ENCODE peak calls at places on chromosomes 12 and 14, in seven cellular contexts. One of them, this sample, is unnamed.

GRCh38 chr12:64039285-64039871 is 182.7 kb downstream of the KICS2 start:
- DNase-seq in ovary: no peak
- DNase-seq in cardiac muscle cell: peak; percentile 4
- DNase-seq in heart left ventricle: no peak
- DNase-seq in K562: no peak
- DNase-seq in CD8-positive, alpha-beta T cell: no peak
- DNase-seq in endothelial cell of umbilical vein: peak; percentile 80
- DNase-seq in this sample: no peak

GRCh38 chr12:67042697-67043131 is 226.4 kb upstream of the CAND1 start:
- DNase-seq in ovary: no peak
- DNase-seq in endothelial cell of umbilical vein: no peak
- DNase-seq in heart left ventricle: no peak
- DNase-seq in K562: peak; percentile 6
- DNase-seq in CD8-positive, alpha-beta T cell: no peak
- DNase-seq in cardiac muscle cell: peak; percentile 9
- DNase-seq in this sample: peak; percentile 30

GRCh38 chr12:30696943-30697342 is 1.3 kb upstream of the IPO8 start:
- DNase-seq in endothelial cell of umbilical vein: no peak
- DNase-seq in cardiac muscle cell: no peak
- DNase-seq in CD8-positive, alpha-beta T cell: no peak
- DNase-seq in heart left ventricle: no peak
- DNase-seq in ovary: no peak
- DNase-seq in K562: no peak
- DNase-seq in this sample: no peak

GRCh38 chr12:102496571-102496970 is 16.2 kb upstream of the IGF1 start:
- DNase-seq in ovary: no peak
- DNase-seq in cardiac muscle cell: no peak
- DNase-seq in CD8-positive, alpha-beta T cell: no peak
- DNase-seq in endothelial cell of umbilical vein: no peak
- DNase-seq in heart left ventricle: no peak
- DNase-seq in K562: no peak
- DNase-seq in this sample: no peak

GRCh38 chr12:1171657-1172056 is 180.6 kb downstream of the ERC1 start:
- DNase-seq in K562: no peak
- DNase-seq in ovary: no peak
- DNase-seq in CD8-positive, alpha-beta T cell: no peak
- DNase-seq in endothelial cell of umbilical vein: peak; percentile 94
- DNase-seq in cardiac muscle cell: peak; percentile 71
- DNase-seq in heart left ventricle: no peak
- DNase-seq in this sample: no peak

GRCh38 chr12:16611146-16611545 is 5.2 kb upstream of the LMO3 start:
- DNase-seq in endothelial cell of umbilical vein: no peak
- DNase-seq in cardiac muscle cell: no peak
- DNase-seq in ovary: no peak
- DNase-seq in K562: no peak
- DNase-seq in heart left ventricle: no peak
- DNase-seq in CD8-positive, alpha-beta T cell: no peak
- DNase-seq in this sample: no peak

GRCh38 chr12:29796823-29797263 is 13.1 kb upstream of the TMTC1 start:
- DNase-seq in ovary: no peak
- DNase-seq in heart left ventricle: peak; percentile 23
- DNase-seq in cardiac muscle cell: no peak
- DNase-seq in endothelial cell of umbilical vein: peak; percentile 87
- DNase-seq in K562: no peak
- DNase-seq in CD8-positive, alpha-beta T cell: no peak
- DNase-seq in this sample: peak; percentile 72

GRCh38 chr12:93645702-93646101 is 31.5 kb upstream of the CRADD start:
- DNase-seq in endothelial cell of umbilical vein: no peak
- DNase-seq in heart left ventricle: no peak
- DNase-seq in K562: no peak
- DNase-seq in cardiac muscle cell: no peak
- DNase-seq in ovary: no peak
- DNase-seq in CD8-positive, alpha-beta T cell: no peak
- DNase-seq in this sample: no peak

GRCh38 chr12:47377414-47378221 is 297.9 kb upstream of the AMIGO2 start:
- DNase-seq in heart left ventricle: peak; percentile 87
- DNase-seq in cardiac muscle cell: peak; percentile 4
- DNase-seq in endothelial cell of umbilical vein: peak; percentile 97
- DNase-seq in ovary: peak; percentile 98
- DNase-seq in CD8-positive, alpha-beta T cell: no peak
- DNase-seq in K562: peak; percentile 59
- DNase-seq in this sample: peak; percentile 99

GRCh38 chr14:82500222-82500621 is 966.6 kb upstream of the SEL1L start:
- DNase-seq in CD8-positive, alpha-beta T cell: no peak
- DNase-seq in endothelial cell of umbilical vein: no peak
- DNase-seq in ovary: no peak
- DNase-seq in cardiac muscle cell: no peak
- DNase-seq in K562: no peak
- DNase-seq in heart left ventricle: no peak
- DNase-seq in this sample: no peak

GRCh38 chr12:124211753-124212152 is 83.1 kb upstream of the RFLNA start:
- DNase-seq in ovary: no peak
- DNase-seq in K562: no peak
- DNase-seq in heart left ventricle: no peak
- DNase-seq in cardiac muscle cell: no peak
- DNase-seq in CD8-positive, alpha-beta T cell: no peak
- DNase-seq in endothelial cell of umbilical vein: no peak
- DNase-seq in this sample: no peak

GRCh38 chr12:47812797-47813490 is 6.8 kb downstream of the HDAC7 start:
- DNase-seq in heart left ventricle: peak; percentile 92
- DNase-seq in cardiac muscle cell: peak; percentile 94
- DNase-seq in K562: peak; percentile 91
- DNase-seq in endothelial cell of umbilical vein: peak; percentile 87
- DNase-seq in CD8-positive, alpha-beta T cell: peak; percentile 86
- DNase-seq in ovary: peak; percentile 93
- DNase-seq in this sample: peak; percentile 91

GRCh38 chr14:34324363-34324795 is 137.7 kb downstream of the SPTSSA start:
- DNase-seq in ovary: no peak
- DNase-seq in cardiac muscle cell: peak; percentile 67
- DNase-seq in heart left ventricle: no peak
- DNase-seq in K562: peak; percentile 30
- DNase-seq in endothelial cell of umbilical vein: peak; percentile 37
- DNase-seq in CD8-positive, alpha-beta T cell: no peak
- DNase-seq in this sample: no peak

GRCh38 chr12:82593901-82594396 is 92.8 kb upstream of the TMTC2 start:
- DNase-seq in endothelial cell of umbilical vein: no peak
- DNase-seq in cardiac muscle cell: no peak
- DNase-seq in heart left ventricle: no peak
- DNase-seq in K562: no peak
- DNase-seq in CD8-positive, alpha-beta T cell: no peak
- DNase-seq in ovary: no peak
- DNase-seq in this sample: no peak

GRCh38 chr12:79547735-79548347 is 142.9 kb downstream of the PAWR start:
- DNase-seq in K562: peak; percentile 11
- DNase-seq in CD8-positive, alpha-beta T cell: no peak
- DNase-seq in cardiac muscle cell: peak; percentile 66
- DNase-seq in ovary: no peak
- DNase-seq in endothelial cell of umbilical vein: peak; percentile 95
- DNase-seq in heart left ventricle: peak; percentile 34
- DNase-seq in this sample: peak; percentile 49

GRCh38 chr14:56482306-56482705 is 97.3 kb upstream of the TMEM260 start:
- DNase-seq in cardiac muscle cell: peak; percentile 51
- DNase-seq in ovary: no peak
- DNase-seq in CD8-positive, alpha-beta T cell: no peak
- DNase-seq in K562: peak; percentile 12
- DNase-seq in heart left ventricle: no peak
- DNase-seq in endothelial cell of umbilical vein: peak; percentile 16
- DNase-seq in this sample: no peak

GRCh38 chr12:121590476-121591143 is 9.8 kb upstream of the KDM2B start:
- DNase-seq in endothelial cell of umbilical vein: no peak
- DNase-seq in K562: no peak
- DNase-seq in CD8-positive, alpha-beta T cell: peak; percentile 54
- DNase-seq in heart left ventricle: no peak
- DNase-seq in cardiac muscle cell: peak; percentile 12
- DNase-seq in ovary: no peak
- DNase-seq in this sample: no peak

GRCh38 chr12:32585680-32586079 is 93.4 kb upstream of the DNM1L start:
- DNase-seq in CD8-positive, alpha-beta T cell: no peak
- DNase-seq in heart left ventricle: no peak
- DNase-seq in cardiac muscle cell: no peak
- DNase-seq in K562: no peak
- DNase-seq in ovary: no peak
- DNase-seq in endothelial cell of umbilical vein: no peak
- DNase-seq in this sample: no peak

GRCh38 chr12:52390739-52391617 is 5.5 kb upstream of the KRT84 start:
- DNase-seq in ovary: no peak
- DNase-seq in heart left ventricle: no peak
- DNase-seq in endothelial cell of umbilical vein: peak; percentile 5
- DNase-seq in cardiac muscle cell: peak; percentile 8
- DNase-seq in K562: peak; percentile 29
- DNase-seq in CD8-positive, alpha-beta T cell: no peak
- DNase-seq in this sample: no peak

GRCh38 chr12:8742501-8742900 is 44.7 kb downstream of the RIMKLB start:
- DNase-seq in endothelial cell of umbilical vein: no peak
- DNase-seq in K562: no peak
- DNase-seq in cardiac muscle cell: no peak
- DNase-seq in CD8-positive, alpha-beta T cell: no peak
- DNase-seq in ovary: no peak
- DNase-seq in heart left ventricle: no peak
- DNase-seq in this sample: no peak

GRCh38 chr12:54011665-54012532 is 3.1 kb downstream of the HOXC8 start:
- DNase-seq in CD8-positive, alpha-beta T cell: no peak
- DNase-seq in endothelial cell of umbilical vein: no peak
- DNase-seq in cardiac muscle cell: no peak
- DNase-seq in K562: peak; percentile 58
- DNase-seq in ovary: no peak
- DNase-seq in heart left ventricle: no peak
- DNase-seq in this sample: no peak

GRCh38 chr12:54008260-54008552 is 579 bp upstream of the HOXC8 start:
- DNase-seq in heart left ventricle: no peak
- DNase-seq in endothelial cell of umbilical vein: no peak
- DNase-seq in CD8-positive, alpha-beta T cell: no peak
- DNase-seq in cardiac muscle cell: no peak
- DNase-seq in K562: no peak
- DNase-seq in ovary: no peak
- DNase-seq in this sample: no peak

GRCh38 chr12:54009171-54010052 is 627 bp downstream of the HOXC8 start:
- DNase-seq in CD8-positive, alpha-beta T cell: no peak
- DNase-seq in cardiac muscle cell: no peak
- DNase-seq in endothelial cell of umbilical vein: no peak
- DNase-seq in K562: no peak
- DNase-seq in ovary: peak; percentile 76
- DNase-seq in heart left ventricle: no peak
- DNase-seq in this sample: no peak

GRCh38 chr12:54010972-54011664 is 2.3 kb downstream of the HOXC8 start:
- DNase-seq in cardiac muscle cell: no peak
- DNase-seq in heart left ventricle: no peak
- DNase-seq in CD8-positive, alpha-beta T cell: no peak
- DNase-seq in endothelial cell of umbilical vein: no peak
- DNase-seq in K562: peak; percentile 26
- DNase-seq in ovary: no peak
- DNase-seq in this sample: no peak

GRCh38 chr12:54010053-54010971 is 1.5 kb downstream of the HOXC8 start:
- DNase-seq in endothelial cell of umbilical vein: no peak
- DNase-seq in CD8-positive, alpha-beta T cell: no peak
- DNase-seq in cardiac muscle cell: no peak
- DNase-seq in K562: no peak
- DNase-seq in ovary: no peak
- DNase-seq in heart left ventricle: no peak
- DNase-seq in this sample: no peak
- H3K27me3 ChIP-seq in endothelial cell of umbilical vein: peaks cover 90% of the 10 kb centered on the region
- H3K27me3 ChIP-seq in CD8-positive, alpha-beta T cell: peaks cover 79% of the 10 kb centered on the region
- H3K27me3 ChIP-seq in cardiac muscle cell: peaks cover 100% of the 10 kb centered on the region
- H3K27me3 ChIP-seq in K562: no peaks in the 10 kb centered on the region
- H3K27me3 ChIP-seq in ovary: no peaks in the 10 kb centered on the region
- H3K27me3 ChIP-seq in heart left ventricle: peaks cover 96% of the 10 kb centered on the region
- H3K27me3 ChIP-seq in this sample: peaks cover 3% of the 10 kb centered on the region

DNA sequence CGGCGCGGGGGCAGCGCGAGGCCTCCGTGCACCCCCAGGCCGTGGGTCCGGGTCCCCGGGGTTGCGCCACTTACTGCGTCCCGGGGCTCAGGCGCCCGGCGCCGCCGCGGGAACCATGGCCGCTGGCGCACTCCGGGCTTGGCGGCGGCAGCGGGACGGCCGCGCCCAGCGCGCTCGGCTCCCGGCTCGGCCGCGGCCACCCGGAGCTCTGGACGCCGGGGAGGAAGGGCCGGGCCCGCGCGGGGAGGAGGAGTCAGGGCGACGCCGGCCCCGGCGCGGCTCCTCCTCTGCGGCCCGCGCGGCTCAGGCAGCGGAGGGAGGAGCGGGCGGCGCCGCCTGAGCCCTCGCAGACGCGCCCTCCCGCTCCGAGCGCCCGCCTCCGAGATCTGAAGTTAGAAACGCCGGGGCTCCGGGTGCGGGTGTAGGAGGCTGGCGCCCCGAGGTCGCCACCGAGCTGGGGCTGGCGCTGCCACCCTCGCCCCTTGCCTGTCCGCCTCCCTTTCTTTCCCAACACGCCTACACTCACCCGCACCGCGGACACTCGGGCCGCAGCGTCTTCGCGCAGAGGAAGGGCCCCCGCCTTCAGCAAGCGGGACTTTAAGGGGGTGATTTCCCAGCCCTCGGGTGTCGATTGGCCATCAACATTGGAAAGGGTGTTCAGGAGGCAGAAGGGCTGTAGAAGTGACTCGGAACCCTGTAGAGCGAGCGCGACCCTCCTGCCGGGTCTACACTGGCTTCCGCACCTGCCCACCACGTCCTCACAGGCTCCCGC is at the start of gene NIN:
- DNase-seq in cardiac muscle cell: peak; percentile 93
- DNase-seq in endothelial cell of umbilical vein: peak; percentile 71
- DNase-seq in ovary: peak; percentile 83
- DNase-seq in CD8-positive, alpha-beta T cell: peak; percentile 63
- DNase-seq in heart left ventricle: peak; percentile 84
- DNase-seq in K562: peak; percentile 79
- DNase-seq in this sample: peak; percentile 73
- H3K27ac ChIP-seq in cardiac muscle cell: peak within 1 kb of the TSS; percentile 80
- H3K27ac ChIP-seq in endothelial cell of umbilical vein: peak within 1 kb of the TSS; percentile 61
- H3K27ac ChIP-seq in ovary: peak within 1 kb of the TSS; percentile 56
- H3K27ac ChIP-seq in CD8-positive, alpha-beta T cell: peak within 1 kb of the TSS; percentile 76
- H3K27ac ChIP-seq in heart left ventricle: peak within 1 kb of the TSS; percentile 97
- H3K27ac ChIP-seq in K562: no peak within 1 kb of the TSS
- H3K27ac ChIP-seq in this sample: peak within 1 kb of the TSS; percentile 77

GRCh38 chr12:71321130-71321529 is 118.5 kb upstream of the LGR5 start:
- DNase-seq in endothelial cell of umbilical vein: no peak
- DNase-seq in heart left ventricle: no peak
- DNase-seq in CD8-positive, alpha-beta T cell: no peak
- DNase-seq in cardiac muscle cell: no peak
- DNase-seq in ovary: no peak
- DNase-seq in K562: no peak
- DNase-seq in this sample: no peak

DNA sequence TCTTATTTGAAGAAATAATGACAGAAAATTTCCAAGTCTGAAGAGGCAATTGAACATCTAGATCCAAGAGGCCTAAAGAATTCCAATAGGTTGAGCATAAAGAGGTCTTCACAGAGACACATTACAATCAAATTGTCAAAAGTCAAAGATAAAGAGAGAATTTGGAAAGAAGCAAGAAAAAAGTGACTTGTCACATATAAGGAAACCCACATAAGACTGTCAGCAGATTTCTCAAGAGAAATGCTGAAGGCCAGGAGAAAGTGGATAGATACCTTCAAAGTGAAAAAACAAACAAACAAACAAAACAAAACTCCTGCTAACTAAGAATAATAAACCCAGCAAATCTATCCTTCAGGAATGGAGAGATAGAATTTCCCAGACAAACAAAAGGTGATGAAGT is 118.1 kb upstream of the LGR5 start:
- DNase-seq in ovary: no peak
- DNase-seq in heart left ventricle: no peak
- DNase-seq in CD8-positive, alpha-beta T cell: no peak
- DNase-seq in endothelial cell of umbilical vein: no peak
- DNase-seq in K562: no peak
- DNase-seq in cardiac muscle cell: no peak
- DNase-seq in this sample: no peak
- H3K4me3 ChIP-seq in ovary: no peak overlapping the region
- H3K4me3 ChIP-seq in heart left ventricle: no peak overlapping the region
- H3K4me3 ChIP-seq in CD8-positive, alpha-beta T cell: no peak overlapping the region
- H3K4me3 ChIP-seq in endothelial cell of umbilical vein: no peak overlapping the region
- H3K4me3 ChIP-seq in K562: no peak overlapping the region
- H3K4me3 ChIP-seq in cardiac muscle cell: no peak overlapping the region
- H3K4me3 ChIP-seq in this sample: no peak overlapping the region

GRCh38 chr12:54138219-54138618 is 50.6 kb downstream of the SMUG1 start:
- DNase-seq in ovary: no peak
- DNase-seq in K562: no peak
- DNase-seq in cardiac muscle cell: no peak
- DNase-seq in endothelial cell of umbilical vein: no peak
- DNase-seq in CD8-positive, alpha-beta T cell: no peak
- DNase-seq in heart left ventricle: no peak
- DNase-seq in this sample: no peak
- H3K27me3 ChIP-seq in ovary: no peaks in the 10 kb centered on the region
- H3K27me3 ChIP-seq in K562: peaks cover 20% of the 10 kb centered on the region
- H3K27me3 ChIP-seq in cardiac muscle cell: peaks cover 81% of the 10 kb centered on the region
- H3K27me3 ChIP-seq in endothelial cell of umbilical vein: peaks cover 48% of the 10 kb centered on the region
- H3K27me3 ChIP-seq in CD8-positive, alpha-beta T cell: peaks cover 14% of the 10 kb centered on the region
- H3K27me3 ChIP-seq in heart left ventricle: peaks cover 52% of the 10 kb centered on the region
- H3K27me3 ChIP-seq in this sample: no peaks in the 10 kb centered on the region